ENCODE peak calls at places on chromosome 17, in nine cellular contexts. Q is WTC11, D is adrenal gland, J is AG10803, S is uterus, T is H1, M is AG04450, Y is AG04449, E is cardiac muscle cell. N is an unnamed sample.

GRCh38 chr17:53191878-53192277 is 630.8 kb upstream of the KIF2B start:
- DNase-seq in Q (no peak), T (no peak), D (no peak), J (no peak), E (peak; percentile 1), S (no peak), M (no peak), Y (no peak), N (no peak)

GRCh38 chr17:73232587-73233373 is 28.9 kb downstream of the CPSF4L start:
- DNase-seq in Q (peak; percentile 38), Y (no peak), M (no peak), T (no peak), D (peak; percentile 35), S (no peak), E (peak; percentile 63), J (peak; percentile 15), N (no peak)

GRCh38 chr17:8887834-8888703 is 20.6 kb upstream of the PIK3R6 start:
- DNase-seq in T (no peak), J (peak; percentile 28), S (no peak), D (peak; percentile 75), E (peak; percentile 71), Y (no peak), M (no peak), Q (peak; percentile 89), N (no peak)

GRCh38 chr17:69916761-69917160 is 158.3 kb upstream of the KCNJ16 start:
- DNase-seq in S (no peak), Q (no peak), J (peak; percentile 11), D (no peak), M (no peak), T (no peak), Y (no peak), E (no peak), N (no peak)

GRCh38 chr17:44601574-44602372 is 44.5 kb downstream of the FZD2 start:
- DNase-seq in E (no peak), Y (no peak), J (peak; percentile 30), T (no peak), Q (no peak), M (no peak), S (no peak), D (no peak), N (no peak)

GRCh38 chr17:12242390-12242954 is 221.8 kb downstream of the MAP2K4 start:
- DNase-seq in D (no peak), Y (no peak), M (peak; percentile 8), E (no peak), Q (no peak), S (no peak), T (no peak), J (no peak), N (no peak)

GRCh38 chr17:685006-685405 is 29.6 kb downstream of the VPS53 start:
- DNase-seq in D (no peak), Y (no peak), E (no peak), M (no peak), J (no peak), T (no peak), Q (no peak), S (no peak), N (no peak)

GRCh38 chr17:869067-869466 is 86.9 kb downstream of the MRM3 start:
- DNase-seq in D (no peak), J (peak; percentile 82), S (peak; percentile 84), Y (no peak), T (no peak), Q (no peak), M (no peak), E (no peak), N (no peak)

GRCh38 chr17:44269795-44270320 is 1.9 kb upstream of the SLC4A1 start:
- DNase-seq in Y (no peak), T (no peak), E (no peak), S (no peak), M (no peak), Q (no peak), J (no peak), D (no peak), N (no peak)

GRCh38 chr17:57739402-57740224 is 5.5 kb downstream of the CCDC182 start:
- DNase-seq in M (no peak), J (no peak), S (no peak), E (peak; percentile 29), D (no peak), Y (no peak), T (no peak), Q (no peak), N (peak; percentile 29)

GRCh38 chr17:57735707-57736106 is 9.4 kb downstream of the CCDC182 start:
- DNase-seq in E (no peak), J (no peak), M (no peak), Q (peak; percentile 50), D (no peak), Y (no peak), T (no peak), S (no peak), N (peak; percentile 14)

GRCh38 chr17:57737450-57737849 is 7.6 kb downstream of the CCDC182 start:
- DNase-seq in S (no peak), T (no peak), D (no peak), Y (no peak), E (no peak), M (no peak), J (no peak), Q (no peak), N (no peak)

GRCh38 chr17:57744195-57745170 is 616 bp downstream of the CCDC182 start:
- DNase-seq in Y (no peak), Q (no peak), J (no peak), S (no peak), D (no peak), T (no peak), E (no peak), M (no peak), N (peak; percentile 31)

DNA sequence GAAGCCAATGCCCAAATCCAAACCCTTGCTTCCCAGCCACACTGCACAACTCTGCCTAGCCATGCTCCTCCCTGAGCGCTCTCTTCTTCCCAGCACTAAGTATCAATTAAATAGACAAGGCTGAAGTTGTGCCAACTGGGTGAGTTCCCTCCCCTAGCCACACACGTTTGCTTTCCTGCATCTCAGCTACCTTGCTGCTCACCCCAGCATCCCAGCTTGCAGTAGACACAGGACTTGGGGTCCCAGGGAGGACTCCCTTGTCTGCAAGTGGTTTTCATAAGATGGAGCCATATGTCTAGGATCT is 4.9 kb downstream of the CCDC182 start:
- DNase-seq in E (no peak), Q (no peak), M (no peak), J (no peak), S (no peak), Y (no peak), D (no peak), T (no peak), N (no peak)
- TF ChIP-seq CTCF in E (no peak), Q (no peak), M (no peak), J (no peak), S (no peak), Y (no peak), D (no peak), T (no peak), N (no peak)

DNA sequence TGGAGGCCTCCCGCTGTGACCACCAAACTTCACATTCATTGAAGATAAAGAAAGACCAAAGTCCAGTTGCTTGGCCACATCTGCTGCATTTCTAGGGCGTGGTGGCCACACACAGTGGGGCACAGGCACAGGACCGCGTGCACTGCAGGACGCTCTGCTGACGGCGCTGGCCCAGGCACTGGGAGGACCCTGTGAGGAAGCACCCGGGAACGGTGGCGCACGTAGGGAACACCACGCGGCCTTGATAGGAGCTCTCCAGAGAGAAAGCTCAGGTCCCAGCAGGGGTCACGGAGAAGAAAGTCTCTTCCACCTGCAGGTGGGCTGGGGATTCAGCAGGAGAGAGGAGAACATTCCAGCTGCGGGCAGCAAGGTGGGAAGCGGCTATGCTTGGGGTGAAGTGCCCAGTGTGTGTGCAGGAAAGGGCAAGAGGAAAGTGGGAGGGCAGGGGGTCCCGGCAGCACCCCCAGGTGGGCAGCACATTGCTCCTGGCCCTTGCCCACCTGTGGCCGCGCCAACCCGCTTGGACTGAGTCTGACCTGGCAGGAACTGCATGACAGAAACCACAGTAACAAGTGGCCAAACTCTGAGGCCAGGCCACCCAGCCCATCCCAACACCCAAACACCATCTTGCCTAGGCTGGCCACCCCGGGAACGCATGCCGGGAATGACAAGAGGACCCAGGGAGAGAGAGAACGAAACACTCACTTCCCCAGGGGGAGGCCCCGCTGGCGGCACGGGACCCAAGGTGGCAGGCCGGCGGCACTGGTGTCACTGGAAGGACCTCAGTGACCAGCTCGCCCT is 32.8 kb downstream of the TBC1D16 start:
- DNase-seq in J (no peak), E (no peak), S (no peak), T (no peak), Q (no peak), Y (no peak), D (no peak), M (no peak), N (no peak)
- TF ChIP-seq CTCF in J (no peak), E (no peak), S (no peak), T (no peak), Q (no peak), Y (no peak), D (no peak), M (no peak), N (no peak)

GRCh38 chr17:81040791-81041337 is 5.9 kb downstream of the BAIAP2 start:
- DNase-seq in S (no peak), E (no peak), J (no peak), Y (no peak), T (no peak), D (no peak), M (no peak), Q (peak; percentile 72), N (no peak)
- TF ChIP-seq CTCF in S (no peak), E (peak; percentile 61), J (peak; percentile 52), Y (peak; percentile 53), T (peak; percentile 75), D (peak; percentile 29), M (peak; percentile 43), Q (peak; percentile 68), N (peak; percentile 37)

DNA sequence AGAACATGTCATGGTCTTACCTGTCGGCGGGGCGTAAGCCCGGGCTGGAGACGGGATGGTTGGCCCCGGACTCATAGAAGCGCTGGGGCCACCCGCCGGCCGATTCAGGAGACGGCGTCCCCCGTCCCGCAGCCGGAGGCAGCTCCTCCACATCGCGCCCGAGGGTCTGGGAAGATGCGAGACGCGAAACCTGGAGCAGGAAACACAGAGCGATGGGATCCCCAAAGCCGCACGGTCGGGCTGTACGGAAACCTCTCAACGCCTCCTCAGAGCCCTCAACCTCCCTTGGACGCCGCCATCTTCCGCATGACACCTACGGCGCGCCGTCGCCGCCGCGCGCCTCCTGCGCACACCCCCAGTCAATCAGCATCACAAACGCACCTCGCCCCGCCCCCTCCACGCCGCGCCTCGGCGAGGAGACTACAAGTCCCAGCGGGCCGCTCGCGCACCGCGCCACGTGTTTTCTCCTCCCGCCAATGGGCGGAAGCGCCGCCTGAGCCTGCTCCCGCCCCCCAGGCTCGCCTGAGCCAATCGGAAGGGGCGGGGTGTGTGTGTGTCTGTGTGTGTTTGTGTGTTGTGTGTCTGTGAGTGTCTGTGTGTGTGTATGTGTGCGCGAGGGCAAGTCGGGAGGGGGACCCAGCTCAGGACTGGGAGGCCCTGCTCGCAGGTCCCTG is at the start of the genes ATPAF2 and GID4:
- DNase-seq in Q (peak; percentile 100), T (peak; percentile 100), J (peak; percentile 99), Y (peak; percentile 89), D (peak; percentile 100), S (peak; percentile 100), E (peak; percentile 100), M (peak; percentile 96), N (peak; percentile 96)
- TF ChIP-seq CTCF in Q (no peak), T (no peak), J (no peak), Y (peak; percentile 6), D (no peak), S (no peak), E (no peak), M (no peak), N (no peak)

DNA sequence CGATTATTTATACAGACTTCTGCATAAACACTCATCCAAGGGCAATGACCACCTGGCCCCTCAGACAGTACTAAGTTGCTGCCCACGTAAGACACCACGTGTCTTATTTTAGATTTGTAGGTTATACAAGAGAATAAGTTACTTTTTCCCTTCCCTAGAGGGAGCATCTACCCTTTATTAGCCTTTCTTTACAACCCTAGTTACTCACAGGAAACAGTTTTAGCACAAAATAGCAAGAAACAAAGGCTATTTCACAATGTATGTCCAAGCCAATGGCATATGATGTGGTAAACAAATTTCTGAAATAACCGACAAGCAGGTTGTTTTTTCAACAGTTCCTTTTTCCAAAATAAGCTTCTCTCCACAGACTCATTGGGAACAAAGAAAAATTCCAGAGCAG is 50.1 kb upstream of the ERN1 start:
- DNase-seq in D (no peak), J (peak; percentile 52), E (no peak), T (no peak), Q (no peak), M (no peak), S (no peak), Y (no peak), N (peak; percentile 89)
- TF ChIP-seq CTCF in D (no peak), J (peak; percentile 38), E (peak; percentile 45), T (no peak), Q (no peak), M (peak; percentile 47), S (no peak), Y (no peak), N (no peak)